ENCODE peak calls at places on chromosomes 11 and 22, in ten cellular contexts. One of them, this sample, is unnamed.

GRCh38 chr11:128845334-128845780 is 21.7 kb downstream of the KCNJ1 start:
- DNase-seq in adipocyte: no peak
- DNase-seq in SJSA1: no peak
- DNase-seq in IMR-90: no peak
- DNase-seq in GM12878: no peak
- DNase-seq in uterus: no peak
- DNase-seq in fibroblast of lung: no peak
- DNase-seq in neuronal stem cell: no peak
- DNase-seq in CD4-positive, alpha-beta memory T cell: no peak
- DNase-seq in left ventricle myocardium inferior: no peak
- DNase-seq in this sample: no peak

GRCh38 chr11:29159552-29160465 is 857.0 kb downstream of the KCNA4 start:
- DNase-seq in adipocyte: peak; percentile 91
- DNase-seq in SJSA1: peak; percentile 64
- DNase-seq in IMR-90: peak; percentile 90
- DNase-seq in GM12878: no peak
- DNase-seq in uterus: no peak
- DNase-seq in fibroblast of lung: peak; percentile 64
- DNase-seq in neuronal stem cell: peak; percentile 56
- DNase-seq in CD4-positive, alpha-beta memory T cell: no peak
- DNase-seq in left ventricle myocardium inferior: no peak
- DNase-seq in this sample: no peak

GRCh38 chr22:20062766-20063083 is 17.3 kb upstream of the DGCR8 start:
- DNase-seq in adipocyte: no peak
- DNase-seq in SJSA1: no peak
- DNase-seq in IMR-90: peak; percentile 55
- DNase-seq in GM12878: no peak
- DNase-seq in uterus: no peak
- DNase-seq in fibroblast of lung: peak; percentile 24
- DNase-seq in neuronal stem cell: no peak
- DNase-seq in CD4-positive, alpha-beta memory T cell: no peak
- DNase-seq in left ventricle myocardium inferior: no peak
- DNase-seq in this sample: no peak

GRCh38 chr22:39459681-39460080 is 2.9 kb downstream of the MGAT3 start:
- DNase-seq in adipocyte: no peak
- DNase-seq in SJSA1: no peak
- DNase-seq in IMR-90: no peak
- DNase-seq in GM12878: no peak
- DNase-seq in uterus: no peak
- DNase-seq in fibroblast of lung: no peak
- DNase-seq in neuronal stem cell: no peak
- DNase-seq in CD4-positive, alpha-beta memory T cell: no peak
- DNase-seq in left ventricle myocardium inferior: no peak
- DNase-seq in this sample: no peak

GRCh38 chr11:34826384-34826726 is 89.8 kb downstream of the APIP start:
- DNase-seq in adipocyte: no peak
- DNase-seq in SJSA1: no peak
- DNase-seq in IMR-90: no peak
- DNase-seq in GM12878: no peak
- DNase-seq in uterus: no peak
- DNase-seq in fibroblast of lung: no peak
- DNase-seq in neuronal stem cell: no peak
- DNase-seq in CD4-positive, alpha-beta memory T cell: no peak
- DNase-seq in left ventricle myocardium inferior: no peak
- DNase-seq in this sample: no peak

GRCh38 chr11:133966924-133967598 is 10.3 kb upstream of the IGSF9B start:
- DNase-seq in adipocyte: peak; percentile 15
- DNase-seq in SJSA1: no peak
- DNase-seq in IMR-90: no peak
- DNase-seq in GM12878: no peak
- DNase-seq in uterus: peak; percentile 49
- DNase-seq in fibroblast of lung: no peak
- DNase-seq in neuronal stem cell: no peak
- DNase-seq in CD4-positive, alpha-beta memory T cell: peak; percentile 58
- DNase-seq in left ventricle myocardium inferior: peak; percentile 70
- DNase-seq in this sample: no peak

GRCh38 chr11:39628311-39628710 is 1831.1 kb downstream of the LRRC4C start:
- DNase-seq in adipocyte: no peak
- DNase-seq in SJSA1: no peak
- DNase-seq in IMR-90: no peak
- DNase-seq in GM12878: no peak
- DNase-seq in uterus: no peak
- DNase-seq in fibroblast of lung: no peak
- DNase-seq in neuronal stem cell: no peak
- DNase-seq in CD4-positive, alpha-beta memory T cell: no peak
- DNase-seq in left ventricle myocardium inferior: no peak
- DNase-seq in this sample: no peak

GRCh38 chr22:31082606-31083376 is 1.7 kb downstream of the SMTN start:
- DNase-seq in adipocyte: peak; percentile 59
- DNase-seq in SJSA1: peak; percentile 81
- DNase-seq in IMR-90: peak; percentile 64
- DNase-seq in GM12878: no peak
- DNase-seq in uterus: peak; percentile 81
- DNase-seq in fibroblast of lung: peak; percentile 79
- DNase-seq in neuronal stem cell: no peak
- DNase-seq in CD4-positive, alpha-beta memory T cell: peak; percentile 29
- DNase-seq in left ventricle myocardium inferior: peak; percentile 79
- DNase-seq in this sample: peak; percentile 83

GRCh38 chr11:82996966-82997606 is 74.6 kb downstream of the RAB30 start:
- DNase-seq in adipocyte: no peak
- DNase-seq in SJSA1: no peak
- DNase-seq in IMR-90: no peak
- DNase-seq in GM12878: peak; percentile 87
- DNase-seq in uterus: no peak
- DNase-seq in fibroblast of lung: no peak
- DNase-seq in neuronal stem cell: no peak
- DNase-seq in CD4-positive, alpha-beta memory T cell: no peak
- DNase-seq in left ventricle myocardium inferior: no peak
- DNase-seq in this sample: no peak

GRCh38 chr11:105577645-105578044 is 32.2 kb upstream of the GRIA4 start:
- DNase-seq in adipocyte: peak; percentile 38
- DNase-seq in SJSA1: no peak
- DNase-seq in IMR-90: peak; percentile 37
- DNase-seq in GM12878: no peak
- DNase-seq in uterus: no peak
- DNase-seq in fibroblast of lung: peak; percentile 64
- DNase-seq in neuronal stem cell: no peak
- DNase-seq in CD4-positive, alpha-beta memory T cell: no peak
- DNase-seq in left ventricle myocardium inferior: no peak
- DNase-seq in this sample: no peak

GRCh38 chr11:83310718-83311117 is 24.6 kb upstream of the CCDC90B start:
- DNase-seq in adipocyte: no peak
- DNase-seq in SJSA1: no peak
- DNase-seq in IMR-90: no peak
- DNase-seq in GM12878: no peak
- DNase-seq in uterus: no peak
- DNase-seq in fibroblast of lung: no peak
- DNase-seq in neuronal stem cell: no peak
- DNase-seq in CD4-positive, alpha-beta memory T cell: no peak
- DNase-seq in left ventricle myocardium inferior: no peak
- DNase-seq in this sample: no peak

GRCh38 chr22:18997925-18998315 is 61.8 kb upstream of the PRODH start:
- DNase-seq in adipocyte: no peak
- DNase-seq in SJSA1: no peak
- DNase-seq in IMR-90: no peak
- DNase-seq in GM12878: no peak
- DNase-seq in uterus: no peak
- DNase-seq in fibroblast of lung: no peak
- DNase-seq in neuronal stem cell: no peak
- DNase-seq in CD4-positive, alpha-beta memory T cell: no peak
- DNase-seq in left ventricle myocardium inferior: no peak
- DNase-seq in this sample: no peak

GRCh38 chr11:79525257-79525656 is 84.4 kb upstream of the TENM4 start:
- DNase-seq in adipocyte: no peak
- DNase-seq in SJSA1: no peak
- DNase-seq in IMR-90: no peak
- DNase-seq in GM12878: no peak
- DNase-seq in uterus: no peak
- DNase-seq in fibroblast of lung: no peak
- DNase-seq in neuronal stem cell: no peak
- DNase-seq in CD4-positive, alpha-beta memory T cell: no peak
- DNase-seq in left ventricle myocardium inferior: no peak
- DNase-seq in this sample: no peak

GRCh38 chr11:35943761-35944502 is at the start of gene LDLRAD3:
- DNase-seq in adipocyte: peak; percentile 96
- DNase-seq in SJSA1: peak; percentile 80
- DNase-seq in IMR-90: peak; percentile 82
- DNase-seq in GM12878: no peak
- DNase-seq in uterus: peak; percentile 85
- DNase-seq in fibroblast of lung: peak; percentile 87
- DNase-seq in neuronal stem cell: peak; percentile 83
- DNase-seq in CD4-positive, alpha-beta memory T cell: peak; percentile 7
- DNase-seq in left ventricle myocardium inferior: peak; percentile 76
- DNase-seq in this sample: peak; percentile 80

GRCh38 chr11:102940714-102941588 is 14.6 kb downstream of the MMP13 start:
- DNase-seq in adipocyte: peak; percentile 90
- DNase-seq in SJSA1: no peak
- DNase-seq in IMR-90: peak; percentile 73
- DNase-seq in GM12878: peak; percentile 37
- DNase-seq in uterus: no peak
- DNase-seq in fibroblast of lung: peak; percentile 76
- DNase-seq in neuronal stem cell: peak; percentile 64
- DNase-seq in CD4-positive, alpha-beta memory T cell: peak; percentile 29
- DNase-seq in left ventricle myocardium inferior: no peak
- DNase-seq in this sample: no peak

GRCh38 chr11:13964771-13965074 is 2.2 kb downstream of the SPON1 start:
- DNase-seq in adipocyte: no peak
- DNase-seq in SJSA1: no peak
- DNase-seq in IMR-90: no peak
- DNase-seq in GM12878: no peak
- DNase-seq in uterus: no peak
- DNase-seq in fibroblast of lung: no peak
- DNase-seq in neuronal stem cell: no peak
- DNase-seq in CD4-positive, alpha-beta memory T cell: no peak
- DNase-seq in left ventricle myocardium inferior: no peak
- DNase-seq in this sample: no peak

GRCh38 chr11:13963169-13963948 is 836 bp downstream of the SPON1 start:
- DNase-seq in adipocyte: peak; percentile 70
- DNase-seq in SJSA1: peak; percentile 63
- DNase-seq in IMR-90: peak; percentile 17
- DNase-seq in GM12878: no peak
- DNase-seq in uterus: peak; percentile 43
- DNase-seq in fibroblast of lung: peak; percentile 39
- DNase-seq in neuronal stem cell: no peak
- DNase-seq in CD4-positive, alpha-beta memory T cell: peak; percentile 36
- DNase-seq in left ventricle myocardium inferior: peak; percentile 22
- DNase-seq in this sample: no peak

GRCh38 chr11:13962562-13963168 is at the start of gene SPON1:
- DNase-seq in adipocyte: peak; percentile 76
- DNase-seq in SJSA1: peak; percentile 80
- DNase-seq in IMR-90: peak; percentile 15
- DNase-seq in GM12878: no peak
- DNase-seq in uterus: peak; percentile 63
- DNase-seq in fibroblast of lung: peak; percentile 49
- DNase-seq in neuronal stem cell: peak; percentile 75
- DNase-seq in CD4-positive, alpha-beta memory T cell: peak; percentile 46
- DNase-seq in left ventricle myocardium inferior: peak; percentile 46
- DNase-seq in this sample: no peak

GRCh38 chr11:13965337-13965736 is 2.8 kb downstream of the SPON1 start:
- DNase-seq in adipocyte: no peak
- DNase-seq in SJSA1: peak; percentile 35
- DNase-seq in IMR-90: no peak
- DNase-seq in GM12878: no peak
- DNase-seq in uterus: no peak
- DNase-seq in fibroblast of lung: no peak
- DNase-seq in neuronal stem cell: no peak
- DNase-seq in CD4-positive, alpha-beta memory T cell: no peak
- DNase-seq in left ventricle myocardium inferior: no peak
- DNase-seq in this sample: no peak

GRCh38 chr11:13963949-13964770 is 1.6 kb downstream of the SPON1 start:
- DNase-seq in adipocyte: no peak
- DNase-seq in SJSA1: peak; percentile 45
- DNase-seq in IMR-90: no peak
- DNase-seq in GM12878: no peak
- DNase-seq in uterus: peak; percentile 37
- DNase-seq in fibroblast of lung: no peak
- DNase-seq in neuronal stem cell: no peak
- DNase-seq in CD4-positive, alpha-beta memory T cell: no peak
- DNase-seq in left ventricle myocardium inferior: peak; percentile 18
- DNase-seq in this sample: no peak
- H3K4me3 ChIP-seq in adipocyte: peak overlapping the region; percentile 84
- H3K4me3 ChIP-seq in SJSA1: peak overlapping the region; percentile 48
- H3K4me3 ChIP-seq in IMR-90: no peak overlapping the region
- H3K4me3 ChIP-seq in GM12878: no peak overlapping the region
- H3K4me3 ChIP-seq in uterus: peak overlapping the region; percentile 53
- H3K4me3 ChIP-seq in fibroblast of lung: peak overlapping the region; percentile 50
- H3K4me3 ChIP-seq in neuronal stem cell: no peak overlapping the region
- H3K4me3 ChIP-seq in CD4-positive, alpha-beta memory T cell: peak overlapping the region; percentile 33
- H3K4me3 ChIP-seq in left ventricle myocardium inferior: peak overlapping the region; percentile 63
- H3K4me3 ChIP-seq in this sample: peak overlapping the region; percentile 36

GRCh38 chr11:553949-554398 is 6.6 kb downstream of the LMNTD2 start:
- DNase-seq in adipocyte: no peak
- DNase-seq in SJSA1: no peak
- DNase-seq in IMR-90: no peak
- DNase-seq in GM12878: no peak
- DNase-seq in uterus: no peak
- DNase-seq in fibroblast of lung: no peak
- DNase-seq in neuronal stem cell: no peak
- DNase-seq in CD4-positive, alpha-beta memory T cell: no peak
- DNase-seq in left ventricle myocardium inferior: no peak
- DNase-seq in this sample: no peak
- H3K4me1 ChIP-seq in adipocyte: no peaks in the 10 kb centered on the region
- H3K4me1 ChIP-seq in SJSA1: peaks cover 10% of the 10 kb centered on the region
- H3K4me1 ChIP-seq in IMR-90: peaks cover 2% of the 10 kb centered on the region
- H3K4me1 ChIP-seq in GM12878: no peaks in the 10 kb centered on the region
- H3K4me1 ChIP-seq in uterus: peaks cover 16% of the 10 kb centered on the region
- H3K4me1 ChIP-seq in fibroblast of lung: no peaks in the 10 kb centered on the region
- H3K4me1 ChIP-seq in neuronal stem cell: peaks cover 2% of the 10 kb centered on the region
- H3K4me1 ChIP-seq in CD4-positive, alpha-beta memory T cell: peaks cover 11% of the 10 kb centered on the region
- H3K4me1 ChIP-seq in left ventricle myocardium inferior: peaks cover 19% of the 10 kb centered on the region
- H3K4me1 ChIP-seq in this sample: peaks cover 16% of the 10 kb centered on the region

GRCh38 chr11:130427581-130428211 is 713 bp downstream of the ADAMTS8 start:
- DNase-seq in adipocyte: peak; percentile 39
- DNase-seq in SJSA1: peak; percentile 46
- DNase-seq in IMR-90: no peak
- DNase-seq in GM12878: no peak
- DNase-seq in uterus: peak; percentile 35
- DNase-seq in fibroblast of lung: peak; percentile 9
- DNase-seq in neuronal stem cell: no peak
- DNase-seq in CD4-positive, alpha-beta memory T cell: no peak
- DNase-seq in left ventricle myocardium inferior: peak; percentile 24
- DNase-seq in this sample: no peak
- H3K4me3 ChIP-seq in adipocyte: peak overlapping the region; percentile 37
- H3K4me3 ChIP-seq in SJSA1: peak overlapping the region; percentile 22
- H3K4me3 ChIP-seq in IMR-90: peak overlapping the region; percentile 47
- H3K4me3 ChIP-seq in GM12878: no peak overlapping the region
- H3K4me3 ChIP-seq in uterus: peak overlapping the region; percentile 49
- H3K4me3 ChIP-seq in fibroblast of lung: peak overlapping the region; percentile 67
- H3K4me3 ChIP-seq in neuronal stem cell: peak overlapping the region; percentile 27
- H3K4me3 ChIP-seq in CD4-positive, alpha-beta memory T cell: no peak overlapping the region
- H3K4me3 ChIP-seq in left ventricle myocardium inferior: peak overlapping the region; percentile 60
- H3K4me3 ChIP-seq in this sample: peak overlapping the region; percentile 35

DNA sequence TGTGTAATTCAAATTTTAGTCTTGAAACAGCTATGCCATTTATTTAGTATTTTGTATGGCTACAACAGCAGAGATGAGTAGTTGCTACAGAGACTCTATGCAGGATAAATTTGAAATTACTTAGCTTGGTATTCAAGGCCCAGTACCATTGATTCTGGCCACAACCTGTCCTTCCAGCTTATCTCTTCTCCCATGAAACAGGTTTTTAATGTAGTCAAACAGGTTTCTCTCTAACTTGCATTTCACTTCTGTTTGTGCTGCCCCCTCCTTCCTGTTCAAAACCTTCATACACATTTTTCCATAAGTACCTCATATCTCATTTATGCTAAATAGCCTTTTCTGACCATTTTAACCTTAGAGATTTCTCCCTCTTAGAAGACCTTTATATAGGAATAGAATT is 3.3 kb downstream of the USP47 start:
- DNase-seq in adipocyte: no peak
- DNase-seq in SJSA1: no peak
- DNase-seq in IMR-90: no peak
- DNase-seq in GM12878: no peak
- DNase-seq in uterus: no peak
- DNase-seq in fibroblast of lung: no peak
- DNase-seq in neuronal stem cell: no peak
- DNase-seq in CD4-positive, alpha-beta memory T cell: no peak
- DNase-seq in left ventricle myocardium inferior: no peak
- DNase-seq in this sample: no peak
- H3K4me1 ChIP-seq in adipocyte: peaks cover 57% of the 10 kb centered on the region
- H3K4me1 ChIP-seq in SJSA1: peaks cover 22% of the 10 kb centered on the region
- H3K4me1 ChIP-seq in IMR-90: peaks cover 9% of the 10 kb centered on the region
- H3K4me1 ChIP-seq in GM12878: peaks cover 5% of the 10 kb centered on the region
- H3K4me1 ChIP-seq in uterus: no peaks in the 10 kb centered on the region
- H3K4me1 ChIP-seq in fibroblast of lung: peaks cover 2% of the 10 kb centered on the region
- H3K4me1 ChIP-seq in neuronal stem cell: peaks cover 3% of the 10 kb centered on the region
- H3K4me1 ChIP-seq in CD4-positive, alpha-beta memory T cell: peaks cover 71% of the 10 kb centered on the region
- H3K4me1 ChIP-seq in left ventricle myocardium inferior: peaks cover 90% of the 10 kb centered on the region
- H3K4me1 ChIP-seq in this sample: peaks cover 72% of the 10 kb centered on the region